ENCODE peak calls at places on chromosome 16, in nine cellular contexts. U is Caki2; G is NCI-H2107; A is retina; P is B cell; R is SW480; I is CD8-positive, alpha-beta memory T cell; N is A172; V is stomach. X is an unnamed sample.
A peak's percentile ranks its signal among the peaks of the same experiment; 100 is the strongest.

GRCh38 chr16:24848065-24848464 is 2.3 kb downstream of the SLC5A11 start:
- DNase-seq in V (no peak), U (peak; percentile 36), G (no peak), N (peak; percentile 65), R (no peak), P (no peak), I (no peak), A (no peak), X (no peak)

GRCh38 chr16:87809150-87809902 is 43.5 kb upstream of the KLHDC4 start:
- DNase-seq in I (no peak), P (no peak), N (peak; percentile 56), G (no peak), U (no peak), A (no peak), R (peak; percentile 95), V (no peak), X (no peak)

GRCh38 chr16:12208341-12209035 is 232.0 kb downstream of the SNX29 start:
- DNase-seq in A (no peak), N (no peak), R (no peak), U (peak; percentile 57), I (no peak), G (no peak), P (no peak), V (no peak), X (no peak)

GRCh38 chr16:49455181-49455990 is 81.8 kb downstream of the C16orf78 start:
- DNase-seq in P (no peak), G (no peak), R (no peak), U (no peak), N (no peak), A (no peak), I (no peak), V (peak; percentile 14), X (no peak)

GRCh38 chr16:88533945-88534641 is 36.1 kb upstream of the ZC3H18 start:
- DNase-seq in I (peak; percentile 74), V (peak; percentile 59), R (no peak), G (peak; percentile 37), A (peak; percentile 63), U (peak; percentile 63), N (no peak), P (peak; percentile 100), X (peak; percentile 79)

GRCh38 chr16:85395207-85395912 is 217.8 kb upstream of the GSE1 start:
- DNase-seq in G (peak; percentile 77), P (no peak), A (no peak), N (peak; percentile 99), I (no peak), V (peak; percentile 71), U (peak; percentile 97), R (peak; percentile 95), X (no peak)

GRCh38 chr16:53542283-53542682 is 39.3 kb upstream of the AKTIP start:
- DNase-seq in N (no peak), A (no peak), V (no peak), R (no peak), P (peak; percentile 24), G (no peak), I (no peak), U (no peak), X (no peak)

GRCh38 chr16:51877686-51878085 is 669.3 kb downstream of the TOX3 start:
- DNase-seq in A (no peak), I (no peak), P (no peak), U (no peak), R (no peak), G (no peak), N (no peak), V (no peak), X (no peak)

GRCh38 chr16:72836985-72837384 is 210.9 kb downstream of the ZFHX3 start:
- DNase-seq in N (no peak), R (peak; percentile 11), P (no peak), U (no peak), V (no peak), I (no peak), G (no peak), A (peak; percentile 9), X (no peak)

GRCh38 chr16:88764913-88765349 is 20.1 kb downstream of the PIEZO1 start:
- DNase-seq in R (no peak), I (no peak), N (peak; percentile 94), V (no peak), U (peak; percentile 79), P (peak; percentile 33), A (no peak), G (no peak), X (no peak)

GRCh38 chr16:54342966-54343365 is 56.4 kb upstream of the IRX3 start:
- DNase-seq in G (no peak), U (no peak), N (no peak), P (no peak), R (no peak), V (no peak), A (no peak), I (no peak), X (no peak)

GRCh38 chr16:641326-642188 is at the start of gene MCRIP2:
- DNase-seq in U (peak; percentile 88), I (peak; percentile 65), G (no peak), R (peak; percentile 82), N (peak; percentile 45), A (peak; percentile 86), P (peak; percentile 88), V (peak; percentile 92), X (peak; percentile 80)

GRCh38 chr16:47787695-47788094 is 326.6 kb downstream of the PHKB start:
- DNase-seq in P (no peak), I (no peak), G (no peak), U (no peak), N (peak; percentile 10), A (no peak), V (no peak), R (no peak), X (no peak)

GRCh38 chr16:85556456-85557082 is 56.6 kb upstream of the GSE1 start:
- DNase-seq in R (peak; percentile 35), V (peak; percentile 63), I (peak; percentile 39), P (peak; percentile 89), N (no peak), U (peak; percentile 18), G (no peak), A (no peak), X (peak; percentile 50)

GRCh38 chr16:78751601-78752000 is 652.1 kb downstream of the WWOX start:
- DNase-seq in A (no peak), N (no peak), U (no peak), I (no peak), R (no peak), P (no peak), G (no peak), V (no peak), X (no peak)

GRCh38 chr16:88611220-88611821 is 27.1 kb upstream of the IL17C start:
- DNase-seq in R (no peak), A (peak; percentile 79), V (no peak), P (no peak), G (no peak), U (no peak), I (no peak), N (no peak), X (no peak)

GRCh38 chr16:56115817-56116576 is 75.3 kb upstream of the GNAO1 start:
- DNase-seq in V (no peak), R (no peak), U (no peak), P (no peak), A (peak; percentile 46), I (no peak), G (no peak), N (no peak), X (no peak)

GRCh38 chr16:56777533-56777932 is 47.6 kb downstream of the NUP93 start:
- DNase-seq in A (no peak), R (no peak), U (no peak), N (no peak), P (no peak), I (no peak), G (no peak), V (no peak), X (no peak)

GRCh38 chr16:90001761-90002503 is 17.3 kb downstream of the DBNDD1 start:
- DNase-seq in P (no peak), A (no peak), N (no peak), R (no peak), U (no peak), V (no peak), G (no peak), I (no peak), X (no peak)

GRCh38 chr16:546909-547770 is 13.1 kb upstream of the PRR35 start:
- DNase-seq in N (no peak), G (no peak), V (peak; percentile 78), U (peak; percentile 39), A (peak; percentile 70), P (peak; percentile 64), I (peak; percentile 47), R (no peak), X (peak; percentile 21)

GRCh38 chr16:22220076-22220453 is 14.0 kb downstream of the EEF2K start:
- DNase-seq in U (no peak), P (no peak), R (no peak), I (no peak), V (no peak), A (no peak), N (peak; percentile 55), G (no peak), X (no peak)

GRCh38 chr16:74740795-74741304 is 33.8 kb downstream of the FA2H start:
- DNase-seq in P (no peak), U (peak; percentile 87), G (no peak), A (no peak), N (peak; percentile 55), R (peak; percentile 83), I (no peak), V (peak; percentile 92), X (no peak)

GRCh38 chr16:56615353-56615752 is 7.0 kb downstream of the MT2A start:
- DNase-seq in P (no peak), U (no peak), R (no peak), G (no peak), I (no peak), V (no peak), N (peak; percentile 59), A (no peak), X (no peak)

GRCh38 chr16:69544099-69544498 is 21.7 kb upstream of the NFAT5 start:
- DNase-seq in N (no peak), P (no peak), I (no peak), R (no peak), V (no peak), U (no peak), G (no peak), A (no peak), X (no peak)

GRCh38 chr16:51290886-51291285 is 139.8 kb upstream of the SALL1 start:
- DNase-seq in I (no peak), A (no peak), N (no peak), U (no peak), R (no peak), G (no peak), V (no peak), P (no peak), X (no peak)

X was measured in activated T-helper 1 cell treated with anti-CD3 and anti-CD28 coated beads, Interleukin-12 subunit alpha, Interleukin-12 subunit beta, Interleukin-2, Interleukin-4 antibody, amounts not matched to agents 30 ng/mL and 10 ng/mL and 1 ng/mL, durations not matched to agents 14 hours and 24 hours and 36 hours.